ENCODE peak calls at places on chromosomes 3 and 15, in six cellular contexts. G, V, X, M, L and U are unnamed samples.

GRCh38 chr15:24761704-24762302 is 86.2 kb downstream of the NPAP1 start:
- DNase-seq in G (no peak), V (no peak), M (no peak), L (no peak), X (no peak), U (no peak)

GRCh38 chr3:133441867-133442270 is 42.0 kb downstream of the BFSP2 start:
- DNase-seq in M (no peak), L (no peak), G (no peak), V (no peak), X (no peak), U (no peak)

GRCh38 chr3:145383416-145383815 is 777.6 kb downstream of the PLOD2 start:
- DNase-seq in M (no peak), X (no peak), V (no peak), G (no peak), L (no peak), U (no peak)

GRCh38 chr3:14434105-14434504 is 31.7 kb downstream of the SLC6A6 start:
- DNase-seq in G (no peak), M (peak), X (no peak), V (no peak), L (no peak), U (no peak)

GRCh38 chr15:61997786-61998185 is 62.5 kb downstream of the VPS13C start:
- DNase-seq in X (no peak), L (no peak), G (no peak), M (no peak), V (no peak), U (no peak)

GRCh38 chr3:114408763-114409162 is 114.9 kb downstream of the TIGIT start:
- DNase-seq in V (no peak), M (no peak), G (no peak), L (no peak), X (peak), U (no peak)

GRCh38 chr15:39454189-39454986 is 126.5 kb upstream of the THBS1 start:
- DNase-seq in M (no peak), G (no peak), L (no peak), X (no peak), V (no peak), U (no peak)

GRCh38 chr3:123093696-123094095 is 26.9 kb downstream of the PDIA5 start:
- DNase-seq in L (no peak), M (no peak), G (no peak), X (no peak), V (no peak), U (no peak)

GRCh38 chr3:120693439-120694172 is 11.6 kb upstream of the HGD start:
- DNase-seq in X (no peak), L (no peak), M (no peak), V (no peak), G (peak), U (no peak)

GRCh38 chr15:76335129-76335850 is 1.3 kb upstream of the ISL2 start:
- DNase-seq in L (no peak), G (no peak), M (no peak), X (no peak), V (no peak), U (no peak)

GRCh38 chr15:45618813-45619212 is 16.0 kb upstream of the SQOR start:
- DNase-seq in M (no peak), L (no peak), X (peak), V (no peak), G (no peak), U (peak)

GRCh38 chr3:58528629-58529028 is 8.4 kb downstream of the ACOX2 start:
- DNase-seq in L (no peak), M (no peak), X (peak), V (no peak), G (no peak), U (no peak)

GRCh38 chr3:107283948-107284347 is 93.3 kb upstream of the CCDC54 start:
- DNase-seq in V (no peak), X (no peak), L (no peak), M (no peak), G (no peak), U (no peak)